ENCODE peak calls at places on chromosomes 7 and 10, in seven cellular contexts. K is SK-N-MC; U is SJCRH30; P is A549; I is HCT116; Z is CD8-positive, alpha-beta T cell; X is psoas muscle. C is an unnamed sample.

GRCh38 chr7:7667187-7667586 is 26.6 kb downstream of the UMAD1 start:
- DNase-seq in K (no peak), U (no peak), P (no peak), I (no peak), Z (no peak), X (no peak), C (no peak)

GRCh38 chr10:91312031-91312733 is 91.7 kb downstream of the PCGF5 start:
- DNase-seq in K (no peak), U (no peak), P (no peak), I (no peak), Z (no peak), X (no peak), C (no peak)

GRCh38 chr7:74656421-74656910 is 1.1 kb upstream of the GTF2I start:
- DNase-seq in K (no peak), U (peak; percentile 62), P (peak; percentile 44), I (no peak), Z (peak; percentile 52), X (peak; percentile 73), C (peak; percentile 65)

GRCh38 chr7:11748884-11749283 is 83.1 kb downstream of the THSD7A start:
- DNase-seq in K (no peak), U (no peak), P (no peak), I (peak; percentile 1), Z (no peak), X (no peak), C (no peak)

GRCh38 chr10:96259150-96259549 is 12.2 kb downstream of the BLNK start:
- DNase-seq in K (no peak), U (no peak), P (no peak), I (no peak), Z (no peak), X (no peak), C (no peak)

GRCh38 chr10:124736491-124737136 is 7.6 kb downstream of the FAM53B start:
- DNase-seq in K (no peak), U (peak; percentile 13), P (no peak), I (no peak), Z (no peak), X (peak; percentile 95), C (peak; percentile 88)

GRCh38 chr10:68598978-68599753 is 39.0 kb downstream of the TET1 start:
- DNase-seq in K (no peak), U (peak; percentile 72), P (no peak), I (no peak), Z (no peak), X (peak; percentile 65), C (peak; percentile 51)

GRCh38 chr7:46493196-46493595 is 572.1 kb upstream of the IGFBP3 start:
- DNase-seq in K (no peak), U (no peak), P (no peak), I (no peak), Z (no peak), X (no peak), C (no peak)

GRCh38 chr10:25068152-25069058 is 52.0 kb downstream of the THNSL1 start:
- DNase-seq in K (no peak), U (peak; percentile 39), P (no peak), I (no peak), Z (no peak), X (no peak), C (no peak)

GRCh38 chr7:20417675-20418382 is 87.1 kb downstream of the ITGB8 start:
- DNase-seq in K (no peak), U (no peak), P (no peak), I (no peak), Z (no peak), X (no peak), C (no peak)

GRCh38 chr7:158651968-158652555 is 52.5 kb downstream of the NCAPG2 start:
- DNase-seq in K (no peak), U (no peak), P (no peak), I (no peak), Z (no peak), X (no peak), C (no peak)

GRCh38 chr10:87751274-87751673 is 66.8 kb downstream of the ATAD1 start:
- DNase-seq in K (no peak), U (no peak), P (no peak), I (no peak), Z (no peak), X (no peak), C (no peak)

GRCh38 chr7:157276731-157277562 is 59.9 kb upstream of the DNAJB6 start:
- DNase-seq in K (no peak), U (peak; percentile 64), P (no peak), I (no peak), Z (no peak), X (peak; percentile 65), C (peak; percentile 79)
- H3K27ac ChIP-seq in K (no peak overlapping the region), U (no peak overlapping the region), P (no peak overlapping the region), I (no peak overlapping the region), Z (no peak overlapping the region), X (no peak overlapping the region), C (no peak overlapping the region)

DNA sequence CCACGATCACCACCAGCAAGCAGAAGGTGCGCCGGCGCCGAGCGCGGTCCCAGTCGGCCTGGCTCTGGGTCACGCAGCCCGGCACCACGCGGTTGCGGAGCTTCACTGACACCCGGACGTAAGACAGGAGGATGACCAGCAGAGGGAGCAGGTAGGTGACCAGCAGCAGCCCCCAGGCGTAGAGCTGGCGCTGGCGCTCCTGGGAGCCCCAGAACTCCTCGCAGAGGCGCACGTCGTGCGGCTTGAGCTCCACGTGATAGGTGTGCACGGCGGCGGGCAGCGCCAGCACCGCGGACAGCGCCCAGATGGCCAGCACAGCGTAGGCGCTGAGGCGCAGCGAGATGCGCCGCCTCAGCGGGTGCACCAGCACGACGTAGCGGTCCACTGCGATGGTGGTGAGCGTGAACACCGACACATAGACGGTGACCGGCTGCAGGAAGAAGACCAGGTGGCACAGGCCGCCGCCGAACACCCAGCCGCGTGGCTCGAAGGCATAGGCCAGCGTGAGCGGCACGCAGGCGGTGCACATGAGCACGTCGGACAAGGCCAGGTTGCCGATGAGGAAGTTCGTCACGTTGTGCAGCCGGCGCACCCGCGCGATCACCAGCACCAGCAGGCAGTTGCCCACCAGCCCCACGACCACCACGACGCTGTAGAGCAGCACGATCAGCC is 920 bp downstream of the PRLHR start:
- DNase-seq in K (no peak), U (no peak), P (peak; percentile 53), I (no peak), Z (peak; percentile 41), X (peak; percentile 75), C (peak; percentile 77)
- H3K4me3 ChIP-seq in K (no peak overlapping the region), U (no peak overlapping the region), P (no peak overlapping the region), I (no peak overlapping the region), Z (peak overlapping the region; percentile 1), X (no peak overlapping the region), C (no peak overlapping the region)

DNA sequence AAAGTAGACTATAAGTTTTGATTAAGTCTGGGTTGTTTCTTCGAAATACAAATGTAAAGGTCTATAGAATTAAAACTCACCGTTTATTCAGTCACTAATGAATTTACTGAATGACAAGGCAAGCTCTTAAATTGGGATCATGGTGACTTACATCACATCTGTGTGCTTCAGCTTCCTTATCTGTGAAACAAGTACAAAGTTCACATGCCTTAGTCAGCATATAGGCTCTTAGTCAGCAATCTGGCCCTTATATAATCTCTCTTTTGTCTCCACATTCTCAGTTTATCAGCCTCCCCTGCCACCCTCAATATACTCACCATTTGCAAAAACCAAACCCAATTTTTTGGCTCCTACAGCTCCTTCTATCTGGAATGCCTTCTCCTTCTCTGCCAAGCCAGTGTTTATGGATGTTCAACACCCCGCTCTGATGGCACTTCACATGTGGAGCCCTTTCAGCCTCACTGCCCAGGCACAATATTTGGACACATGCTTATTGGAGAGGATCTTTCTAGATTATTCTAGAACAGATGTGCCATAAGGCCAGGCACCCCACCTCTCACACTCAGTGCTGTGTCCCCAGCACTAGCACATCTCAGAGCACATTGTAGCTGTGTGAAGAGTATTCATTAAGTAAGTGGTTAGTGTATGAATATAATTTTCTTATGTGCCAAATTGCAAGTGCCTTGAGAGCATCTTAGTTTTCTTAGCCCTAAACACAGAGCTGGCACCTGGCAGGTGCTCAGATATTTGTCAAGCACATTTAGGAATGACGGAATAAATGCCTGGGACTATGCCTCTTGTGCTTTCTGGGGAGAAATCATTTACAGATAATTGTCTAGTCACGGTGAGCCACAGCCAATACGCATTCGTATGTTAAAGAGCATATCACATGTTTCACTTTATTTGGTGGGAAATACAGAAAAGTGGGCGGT is 9.8 kb upstream of the LAMB1 start:
- DNase-seq in K (no peak), U (no peak), P (peak; percentile 54), I (no peak), Z (no peak), X (no peak), C (no peak)
- H3K27ac ChIP-seq in K (peak overlapping the region; percentile 71), U (no peak overlapping the region), P (peak overlapping the region; percentile 90), I (no peak overlapping the region), Z (no peak overlapping the region), X (no peak overlapping the region), C (no peak overlapping the region)

DNA sequence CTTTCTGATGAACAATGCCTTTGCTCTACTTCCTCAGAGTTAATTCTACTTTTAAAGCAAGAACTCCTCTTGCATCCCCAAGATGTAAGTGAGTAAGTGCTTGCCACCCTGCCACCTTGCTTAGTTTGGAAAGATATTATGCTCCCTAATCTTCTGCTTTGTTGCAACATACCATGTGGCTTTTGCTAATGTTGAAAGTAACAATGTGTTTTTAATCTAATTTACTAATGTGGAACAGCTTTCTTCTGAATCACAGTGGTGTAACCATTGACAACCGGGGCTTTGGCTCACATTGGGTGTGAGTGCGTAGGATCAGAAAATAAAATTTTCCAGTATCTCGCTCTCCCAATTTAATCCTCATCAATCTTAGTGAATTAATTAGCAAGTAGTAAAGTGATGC is 254.1 kb upstream of the PTER start:
- DNase-seq in K (no peak), U (no peak), P (no peak), I (no peak), Z (no peak), X (no peak), C (no peak)
- H3K4me3 ChIP-seq in K (no peak overlapping the region), U (no peak overlapping the region), P (no peak overlapping the region), I (no peak overlapping the region), Z (no peak overlapping the region), X (no peak overlapping the region), C (no peak overlapping the region)

GRCh38 chr7:14021069-14021468 is 31.6 kb upstream of the ETV1 start:
- DNase-seq in K (no peak), U (peak; percentile 30), P (no peak), I (peak; percentile 47), Z (no peak), X (no peak), C (no peak)

GRCh38 chr7:14023342-14023741 is 33.9 kb upstream of the ETV1 start:
- DNase-seq in K (no peak), U (no peak), P (no peak), I (no peak), Z (no peak), X (no peak), C (no peak)

GRCh38 chr7:14018751-14019150 is 29.3 kb upstream of the ETV1 start:
- DNase-seq in K (no peak), U (no peak), P (no peak), I (no peak), Z (no peak), X (no peak), C (no peak)

GRCh38 chr7:14023838-14024237 is 34.4 kb upstream of the ETV1 start:
- DNase-seq in K (no peak), U (no peak), P (no peak), I (no peak), Z (no peak), X (no peak), C (no peak)

DNA sequence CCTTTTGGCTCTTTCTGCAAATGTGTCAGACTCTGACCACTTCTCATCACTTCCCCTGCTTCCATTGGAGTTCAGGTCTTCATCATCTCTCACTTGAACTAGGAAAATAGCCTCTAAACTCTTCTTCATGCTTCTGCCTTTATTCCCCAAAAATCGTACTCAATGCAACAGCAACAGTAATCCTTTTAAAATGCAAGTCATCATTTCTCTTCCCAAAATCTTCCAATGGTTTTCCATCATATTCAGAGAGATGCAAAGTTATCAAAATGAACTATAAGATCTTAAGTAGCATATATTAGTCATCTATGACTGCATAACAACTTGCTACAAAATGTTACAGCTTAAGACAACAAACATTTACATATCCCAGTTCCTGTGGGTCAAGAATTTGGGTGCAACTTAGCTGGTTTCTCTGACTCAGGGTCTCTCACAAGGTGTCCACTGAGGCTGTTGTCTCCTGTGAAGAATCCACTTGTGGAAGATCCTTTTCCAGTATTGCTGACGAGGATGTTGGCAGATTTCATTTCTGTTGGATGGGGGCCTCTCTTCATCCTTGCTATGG is 31.0 kb upstream of the ETV1 start:
- DNase-seq in K (no peak), U (no peak), P (no peak), I (no peak), Z (no peak), X (no peak), C (no peak)
- H3K27ac ChIP-seq in K (no peak overlapping the region), U (no peak overlapping the region), P (no peak overlapping the region), I (peak overlapping the region; percentile 10), Z (no peak overlapping the region), X (no peak overlapping the region), C (no peak overlapping the region)

C was measured in aorta.